ENCODE peak calls at places on chromosomes 11 and 22, in ten cellular contexts. One of them, this sample, is unnamed.

GRCh38 chr11:95299078-95299611 is 68.1 kb upstream of the SESN3 start:
- DNase-seq in C1 segment of cervical spinal cord: no peak
- DNase-seq in GM23338: no peak
- DNase-seq in nephron progenitor cell: peak
- DNase-seq in left colon: no peak
- DNase-seq in NCI-H1105 treated with DMSO at 0.1 percent for 48 hours: peak
- DNase-seq in H54: no peak
- DNase-seq in astrocyte of the cerebellum: peak
- DNase-seq in NCI-H2081: peak
- DNase-seq in activated T-cell treated with anti-CD3 and anti-CD28 coated beads for 1 hour: no peak
- DNase-seq in this sample: no peak

GRCh38 chr11:99069831-99070444 is 49.2 kb downstream of the CNTN5 start:
- DNase-seq in C1 segment of cervical spinal cord: no peak
- DNase-seq in GM23338: peak
- DNase-seq in nephron progenitor cell: peak
- DNase-seq in left colon: peak
- DNase-seq in NCI-H1105 treated with DMSO at 0.1 percent for 48 hours: peak
- DNase-seq in H54: no peak
- DNase-seq in astrocyte of the cerebellum: peak
- DNase-seq in NCI-H2081: peak
- DNase-seq in activated T-cell treated with anti-CD3 and anti-CD28 coated beads for 1 hour: no peak
- DNase-seq in this sample: peak

GRCh38 chr11:119852741-119853140 is 123.7 kb upstream of the NECTIN1 start:
- DNase-seq in C1 segment of cervical spinal cord: no peak
- DNase-seq in GM23338: no peak
- DNase-seq in nephron progenitor cell: no peak
- DNase-seq in left colon: no peak
- DNase-seq in NCI-H1105 treated with DMSO at 0.1 percent for 48 hours: no peak
- DNase-seq in H54: no peak
- DNase-seq in astrocyte of the cerebellum: no peak
- DNase-seq in NCI-H2081: no peak
- DNase-seq in activated T-cell treated with anti-CD3 and anti-CD28 coated beads for 1 hour: no peak
- DNase-seq in this sample: peak

GRCh38 chr11:78744202-78744601 is 169.5 kb upstream of the NARS2 start:
- DNase-seq in C1 segment of cervical spinal cord: no peak
- DNase-seq in GM23338: no peak
- DNase-seq in nephron progenitor cell: no peak
- DNase-seq in left colon: no peak
- DNase-seq in NCI-H1105 treated with DMSO at 0.1 percent for 48 hours: no peak
- DNase-seq in H54: no peak
- DNase-seq in astrocyte of the cerebellum: no peak
- DNase-seq in NCI-H2081: no peak
- DNase-seq in activated T-cell treated with anti-CD3 and anti-CD28 coated beads for 1 hour: no peak
- DNase-seq in this sample: no peak

GRCh38 chr11:44104472-44105294 is 9.2 kb downstream of the EXT2 start:
- DNase-seq in C1 segment of cervical spinal cord: no peak
- DNase-seq in GM23338: peak
- DNase-seq in nephron progenitor cell: no peak
- DNase-seq in left colon: no peak
- DNase-seq in NCI-H1105 treated with DMSO at 0.1 percent for 48 hours: no peak
- DNase-seq in H54: no peak
- DNase-seq in astrocyte of the cerebellum: no peak
- DNase-seq in NCI-H2081: no peak
- DNase-seq in activated T-cell treated with anti-CD3 and anti-CD28 coated beads for 1 hour: no peak
- DNase-seq in this sample: no peak

GRCh38 chr11:76918941-76919386 is 58.2 kb downstream of the ACER3 start:
- DNase-seq in C1 segment of cervical spinal cord: no peak
- DNase-seq in GM23338: peak
- DNase-seq in nephron progenitor cell: no peak
- DNase-seq in left colon: peak
- DNase-seq in NCI-H1105 treated with DMSO at 0.1 percent for 48 hours: peak
- DNase-seq in H54: peak
- DNase-seq in astrocyte of the cerebellum: peak
- DNase-seq in NCI-H2081: peak
- DNase-seq in activated T-cell treated with anti-CD3 and anti-CD28 coated beads for 1 hour: no peak
- DNase-seq in this sample: peak

GRCh38 chr22:30062934-30063333 is 17.3 kb upstream of the HORMAD2 start:
- DNase-seq in C1 segment of cervical spinal cord: no peak
- DNase-seq in GM23338: no peak
- DNase-seq in nephron progenitor cell: no peak
- DNase-seq in left colon: no peak
- DNase-seq in NCI-H1105 treated with DMSO at 0.1 percent for 48 hours: no peak
- DNase-seq in H54: no peak
- DNase-seq in astrocyte of the cerebellum: no peak
- DNase-seq in NCI-H2081: no peak
- DNase-seq in activated T-cell treated with anti-CD3 and anti-CD28 coated beads for 1 hour: no peak
- DNase-seq in this sample: no peak

GRCh38 chr11:120810251-120810650 is 213.7 kb upstream of the TBCEL start:
- DNase-seq in C1 segment of cervical spinal cord: no peak
- DNase-seq in GM23338: no peak
- DNase-seq in nephron progenitor cell: no peak
- DNase-seq in left colon: no peak
- DNase-seq in NCI-H1105 treated with DMSO at 0.1 percent for 48 hours: no peak
- DNase-seq in H54: peak
- DNase-seq in astrocyte of the cerebellum: no peak
- DNase-seq in NCI-H2081: no peak
- DNase-seq in activated T-cell treated with anti-CD3 and anti-CD28 coated beads for 1 hour: no peak
- DNase-seq in this sample: no peak